ENCODE peak calls at places on chromosomes 2 and 18, in five cellular contexts. O is HCT116, T is HepG2, H is H1, B is SK-N-SH. C is an unnamed sample.

GRCh38 chr2:236293241-236293810 is 29.1 kb upstream of the ASB18 start:
- DNase-seq in H (peak), B (no peak), O (no peak), T (no peak), C (no peak)

GRCh38 chr2:160582481-160583161 is 89.0 kb upstream of the RBMS1 start:
- DNase-seq in T (no peak), O (no peak), H (no peak), B (no peak), C (peak)

GRCh38 chr2:128273469-128274081 is 45.1 kb downstream of the HS6ST1 start:
- DNase-seq in B (no peak), O (no peak), H (no peak), T (no peak), C (no peak)

GRCh38 chr2:98807221-98807620 is 76.3 kb upstream of the MGAT4A start:
- DNase-seq in H (no peak), B (no peak), O (no peak), T (no peak), C (no peak)

GRCh38 chr2:102181919-102182635 is 4.7 kb upstream of the IL1RL2 start:
- DNase-seq in T (no peak), O (no peak), B (no peak), H (no peak), C (no peak)

GRCh38 chr18:9392726-9393125 is 58.2 kb downstream of the TWSG1 start:
- DNase-seq in T (no peak), H (no peak), O (no peak), B (no peak), C (no peak)

GRCh38 chr2:23900927-23901322 is 26.0 kb downstream of the ATAD2B start:
- DNase-seq in O (peak), H (no peak), B (no peak), T (peak), C (no peak)

GRCh38 chr18:48802543-48803428 is 148.0 kb downstream of the SMAD7 start:
- DNase-seq in H (peak), B (no peak), T (no peak), O (no peak), C (no peak)

GRCh38 chr2:231674587-231675334 is 33.6 kb upstream of the PTMA start:
- DNase-seq in H (peak), T (peak), B (peak), O (no peak), C (no peak)

GRCh38 chr18:46719388-46719787 is 37.5 kb downstream of the ST8SIA5 start:
- DNase-seq in H (no peak), O (no peak), T (no peak), B (no peak), C (no peak)

GRCh38 chr2:46297546-46298271 is 502 bp downstream of the EPAS1 start:
- DNase-seq in H (peak), B (peak), T (peak), O (no peak), C (peak)

GRCh38 chr18:54426085-54426665 is 68.5 kb downstream of the C18orf54 start:
- DNase-seq in H (no peak), T (no peak), O (no peak), B (no peak), C (no peak)

GRCh38 chr18:9627642-9628041 is 13.3 kb upstream of the PPP4R1 start:
- DNase-seq in T (no peak), O (no peak), H (no peak), B (no peak), C (no peak)

GRCh38 chr18:77145364-77145901 is 12.8 kb upstream of the MBP start:
- DNase-seq in H (no peak), T (no peak), B (no peak), O (no peak), C (no peak)

GRCh38 chr2:237754182-237754581 is 44.4 kb upstream of the RBM44 start:
- DNase-seq in O (no peak), B (no peak), T (no peak), H (no peak), C (no peak)

GRCh38 chr18:3392467-3392855 is 57.5 kb upstream of the TGIF1 start:
- DNase-seq in B (no peak), H (no peak), T (no peak), O (no peak), C (no peak)

GRCh38 chr2:126761981-126762878 is 106.3 kb downstream of the GYPC start:
- DNase-seq in O (no peak), T (no peak), B (no peak), H (no peak), C (no peak)

GRCh38 chr2:44810892-44811530 is 130.5 kb upstream of the SIX3 start:
- DNase-seq in H (no peak), O (no peak), B (no peak), T (no peak), C (no peak)

GRCh38 chr2:9337901-9338300 is 85.4 kb downstream of the ITGB1BP1 start:
- DNase-seq in H (no peak), O (no peak), T (no peak), B (no peak), C (no peak)

GRCh38 chr2:9336209-9336533 is 87.2 kb downstream of the ITGB1BP1 start:
- DNase-seq in T (peak), H (no peak), O (no peak), B (peak), C (no peak)

GRCh38 chr2:9334722-9335121 is 88.6 kb downstream of the ITGB1BP1 start:
- DNase-seq in T (no peak), H (no peak), O (no peak), B (no peak), C (no peak)

GRCh38 chr2:9335322-9335754 is 88.0 kb downstream of the ITGB1BP1 start:
- DNase-seq in O (no peak), B (no peak), H (no peak), T (peak), C (no peak)

DNA sequence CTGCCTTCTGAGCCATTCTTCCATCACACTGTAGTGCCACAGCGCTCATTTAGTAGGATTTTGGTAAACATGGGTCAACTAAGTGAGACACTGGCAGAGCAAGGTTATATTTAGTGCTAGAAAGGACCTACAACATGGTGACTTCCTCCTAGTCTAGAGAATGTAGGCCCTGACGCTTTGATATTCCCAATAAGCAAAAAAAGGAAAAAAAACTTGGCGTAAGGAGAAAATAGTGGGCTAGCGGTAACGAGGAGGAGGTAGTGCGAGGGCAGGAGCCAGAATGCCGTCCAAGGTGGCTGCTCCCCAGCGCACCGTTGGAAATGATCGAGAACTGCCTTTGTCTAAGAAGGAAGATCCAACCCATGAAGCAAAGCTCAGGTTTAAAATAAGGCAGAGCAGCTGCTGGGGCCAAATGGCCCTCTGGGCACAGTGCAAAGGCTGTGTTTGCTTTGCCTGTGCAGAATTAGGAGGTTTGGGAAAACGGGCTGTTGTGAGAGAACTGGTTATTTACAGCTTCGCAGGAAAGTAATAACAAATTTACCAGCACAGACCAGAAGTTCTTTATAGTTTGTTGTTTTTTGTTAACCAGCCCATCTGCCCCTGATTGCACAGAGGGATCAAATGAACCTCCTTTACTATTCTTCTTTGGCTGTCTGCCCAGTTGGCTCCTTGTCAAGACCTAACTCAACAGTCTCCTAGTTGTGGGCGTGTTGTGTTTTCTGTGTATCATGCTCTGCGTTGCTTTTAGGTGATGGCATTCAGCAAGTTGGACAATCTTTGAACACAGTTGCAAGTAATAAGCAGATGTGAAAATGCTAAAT is 86.6 kb downstream of the ITGB1BP1 start:
- DNase-seq in B (peak), O (no peak), T (peak), H (no peak), C (no peak)
- TF ChIP-seq JUND in B (no peak), O (no peak), T (no peak), H (no peak), C (no peak)

DNA sequence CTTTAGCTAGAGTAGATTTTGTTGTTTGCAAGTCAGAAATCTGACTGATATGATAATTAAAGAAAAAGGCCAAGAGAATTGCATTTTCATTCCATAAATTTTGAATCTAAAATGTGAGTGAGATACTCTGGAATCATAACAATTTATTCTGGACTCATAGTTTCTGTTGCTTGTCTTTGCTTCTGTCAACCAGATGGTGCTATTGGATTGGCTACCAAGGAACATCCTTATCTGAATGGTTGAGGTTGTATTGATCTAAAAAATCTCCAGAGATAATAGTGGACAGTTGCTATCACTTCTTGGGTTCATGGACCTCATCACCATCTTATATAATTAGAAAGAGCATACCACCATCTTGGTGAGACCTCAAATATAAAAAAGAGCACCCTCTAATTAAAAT is 34.0 kb upstream of the CPS1 start:
- DNase-seq in H (no peak), B (no peak), O (no peak), T (no peak), C (no peak)
- TF ChIP-seq JUND in H (no peak), B (no peak), O (no peak), T (no peak), C (no peak)

GRCh38 chr2:241506793-241507429 is 1.5 kb downstream of the STK25 start:
- DNase-seq in H (no peak), T (no peak), B (no peak), O (no peak), C (no peak)
- TF ChIP-seq JUND in H (no peak), T (no peak), B (no peak), O (no peak), C (no peak)

DNA sequence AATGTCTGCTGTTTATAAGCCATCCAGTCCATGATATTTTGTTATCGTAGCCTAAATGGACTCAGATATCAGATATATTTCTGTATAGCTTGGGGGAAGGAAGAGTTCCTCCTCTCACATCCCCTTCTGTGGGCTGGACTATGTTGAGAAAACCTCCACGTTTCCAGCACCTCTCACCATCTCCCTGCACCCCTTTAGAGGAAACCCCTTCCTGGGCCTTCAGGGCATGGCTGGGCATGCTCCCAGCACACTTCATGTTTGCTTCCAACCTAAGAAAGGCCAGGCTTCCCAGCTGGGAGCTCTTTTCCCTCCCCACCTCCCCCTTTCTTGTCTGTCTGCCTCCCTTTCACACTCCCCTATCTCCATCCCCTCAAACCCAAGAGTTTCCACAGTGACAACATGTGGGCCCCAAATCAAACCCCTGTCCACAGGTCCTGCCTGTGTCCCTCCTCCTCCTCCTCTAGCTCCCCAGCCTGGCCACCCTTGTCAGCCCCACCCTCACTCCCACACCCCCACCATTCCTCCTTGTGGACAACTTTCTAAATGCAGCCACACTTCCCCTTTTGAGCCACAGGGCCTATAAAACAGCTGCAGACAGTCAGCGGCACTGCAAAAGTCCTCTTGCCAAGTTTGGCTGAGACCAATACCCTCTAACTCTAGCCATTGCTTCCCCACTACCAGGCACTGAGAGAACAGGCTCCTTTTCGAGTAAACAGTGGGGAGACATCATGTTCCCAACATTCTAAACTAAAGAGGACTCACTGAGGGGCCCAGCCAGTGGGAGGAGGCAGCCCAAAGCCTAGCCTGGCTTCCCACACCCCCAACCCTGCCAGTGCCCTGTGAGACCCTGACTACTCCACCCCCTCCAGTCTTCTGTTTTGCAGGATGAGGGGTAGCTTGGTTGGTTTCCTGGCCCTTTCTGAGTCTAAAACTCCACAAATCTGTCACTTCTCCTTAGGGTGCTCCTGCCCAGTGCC is 120.5 kb downstream of the ZFP36L2 start:
- DNase-seq in H (no peak), T (peak), O (peak), B (peak), C (peak)
- TF ChIP-seq JUND in H (no peak), T (no peak), O (no peak), B (no peak), C (no peak)

DNA sequence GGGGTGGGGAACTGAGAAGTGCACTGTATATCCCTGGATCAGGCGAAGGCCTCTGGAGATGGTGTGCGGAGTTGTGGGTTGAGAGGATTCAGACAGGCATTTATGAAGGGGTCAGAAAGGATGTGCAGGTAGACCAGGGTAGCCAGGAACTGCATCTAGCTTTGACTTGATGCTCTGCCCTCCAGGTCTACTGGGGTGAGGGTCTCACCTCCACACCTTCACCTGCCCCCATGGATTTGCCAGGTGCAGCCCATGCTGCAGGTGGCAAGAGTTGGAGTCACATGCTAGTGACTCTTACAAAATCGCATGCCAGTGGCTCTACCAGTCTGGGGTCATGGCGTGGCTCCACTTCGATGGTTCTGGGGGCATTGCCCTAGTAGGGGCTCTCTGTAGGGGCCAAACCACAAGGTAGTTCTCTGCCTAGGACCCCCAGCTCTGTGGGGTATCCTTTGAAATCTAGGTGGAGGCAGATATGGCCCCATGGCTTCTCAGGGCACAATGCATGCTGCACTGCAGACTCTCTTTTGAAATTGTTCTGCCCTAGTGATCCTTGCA is 18.9 kb upstream of the KCNF1 start:
- DNase-seq in O (no peak), T (no peak), B (no peak), H (no peak), C (no peak)
- TF ChIP-seq JUND in O (no peak), T (no peak), B (no peak), H (no peak), C (no peak)

DNA sequence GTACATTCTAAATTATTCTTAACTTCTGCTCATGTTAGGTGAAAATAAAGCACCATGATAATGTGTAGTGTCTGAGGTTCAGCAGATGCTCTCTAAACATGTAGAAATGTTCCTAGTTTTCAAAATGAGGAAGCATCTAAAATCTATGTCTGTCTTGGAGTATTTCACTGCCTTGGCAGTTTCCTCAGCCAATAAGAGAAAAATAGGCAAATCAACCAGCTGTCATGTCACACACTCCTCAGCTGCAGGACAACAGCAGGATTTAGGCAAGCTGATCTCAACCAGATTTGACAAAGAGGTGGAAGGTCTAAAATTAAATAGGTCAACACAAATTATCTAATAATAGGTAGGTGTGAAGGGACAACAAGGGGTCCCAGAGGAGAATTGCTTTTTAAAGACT is 164.1 kb upstream of the BOD1L2 start:
- DNase-seq in H (no peak), O (no peak), B (no peak), T (no peak), C (peak)
- TF ChIP-seq JUND in H (no peak), O (no peak), B (no peak), T (no peak), C (no peak)

GRCh38 chr2:75002007-75002406 is 43.6 kb downstream of the POLE4 start:
- DNase-seq in B (no peak), T (peak), H (no peak), O (no peak), C (no peak)
- TF ChIP-seq JUND in B (no peak), T (no peak), H (no peak), O (no peak), C (no peak)

DNA sequence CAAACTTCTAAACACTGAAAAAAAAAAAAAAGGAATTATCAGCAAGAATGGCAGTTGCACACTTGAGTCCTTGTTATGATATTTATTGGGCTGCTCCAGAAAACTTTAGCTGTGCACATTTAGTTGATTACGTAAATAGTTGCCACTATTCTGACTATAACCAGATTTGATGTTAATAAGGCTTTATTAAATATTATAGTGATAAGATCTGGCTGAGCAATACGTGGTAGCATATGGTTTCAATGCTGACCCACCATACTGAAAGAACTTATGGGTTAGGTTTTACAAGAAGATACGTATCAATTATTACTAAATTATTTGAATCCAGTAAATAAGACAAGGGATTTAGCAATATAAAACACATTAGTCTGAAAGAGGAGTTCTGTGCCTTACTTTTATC is 888.7 kb downstream of the LRRTM4 start:
- DNase-seq in O (no peak), T (no peak), H (no peak), B (peak), C (no peak)
- TF ChIP-seq JUND in O (no peak), T (no peak), H (no peak), B (no peak), C (no peak)

C was measured in T47D.